ENCODE peak calls at places on chromosomes 5 and 9, in four cellular contexts. M is mucosa of gallbladder, B is GM13976, T is cardiac fibroblast. U is an unnamed sample.

GRCh38 chr5:162990856-162991497 is 446.4 kb upstream of the CCNG1 start:
- DNase-seq in B (no peak), T (no peak), M (no peak), U (no peak)

GRCh38 chr5:65862384-65862783 is 64.0 kb upstream of the ERBIN start:
- DNase-seq in M (no peak), T (peak), B (no peak), U (no peak)

GRCh38 chr5:149392718-149393117 is 13.6 kb upstream of the IL17B start:
- DNase-seq in B (no peak), T (peak), M (no peak), U (no peak)

GRCh38 chr5:155839251-155840037 is 487.5 kb upstream of the SGCD start:
- DNase-seq in M (no peak), T (no peak), B (no peak), U (peak)

GRCh38 chr9:2787065-2787464 is 56.8 kb downstream of the PUM3 start:
- DNase-seq in T (peak), B (no peak), M (no peak), U (no peak)

GRCh38 chr5:176183321-176184074 is 54.7 kb upstream of the SIMC1 start:
- DNase-seq in B (no peak), M (no peak), T (no peak), U (no peak)

GRCh38 chr5:42250-42649 is 49.7 kb upstream of the PLEKHG4B start:
- DNase-seq in M (no peak), B (no peak), T (peak), U (no peak)

GRCh38 chr5:132487095-132487428 is 3.5 kb downstream of the IRF1 start:
- DNase-seq in T (no peak), M (no peak), B (no peak), U (no peak)

GRCh38 chr5:61498121-61498520 is 166.1 kb downstream of the ZSWIM6 start:
- DNase-seq in T (no peak), M (no peak), B (no peak), U (no peak)

GRCh38 chr9:71858812-71859211 is 52.2 kb downstream of the ABHD17B start:
- DNase-seq in T (peak), B (peak), M (no peak), U (no peak)

GRCh38 chr9:135819905-135820304 is 87.4 kb downstream of the CAMSAP1 start:
- DNase-seq in B (no peak), T (no peak), M (no peak), U (no peak)

GRCh38 chr5:133552925-133553525 is 59.3 kb downstream of the FSTL4 start:
- DNase-seq in M (peak), T (peak), B (peak), U (peak)

U was measured in LNCaP clone FGC.